ENCODE peak calls at places on chromosome 10, in four cellular contexts. One of them, this sample, is unnamed.

GRCh38 chr10:36888925-36889573 is 236.3 kb upstream of the ANKRD30A start:
- DNase-seq in IMR-90: peak
- DNase-seq in DND-41: peak
- DNase-seq in fibroblast of lung: no peak
- DNase-seq in this sample: peak

GRCh38 chr10:609868-610545 is 79.5 kb downstream of the DIP2C start:
- DNase-seq in DND-41: no peak
- DNase-seq in fibroblast of lung: no peak
- DNase-seq in IMR-90: no peak
- DNase-seq in this sample: no peak

GRCh38 chr10:130934333-130935035 is 377.0 kb downstream of the TCERG1L start:
- DNase-seq in DND-41: no peak
- DNase-seq in fibroblast of lung: no peak
- DNase-seq in IMR-90: no peak
- DNase-seq in this sample: no peak

GRCh38 chr10:8242295-8242872 is 187.9 kb downstream of the GATA3 start:
- DNase-seq in DND-41: no peak
- DNase-seq in IMR-90: no peak
- DNase-seq in fibroblast of lung: no peak
- DNase-seq in this sample: no peak

GRCh38 chr10:97633921-97634320 is 621 bp upstream of the MORN4 start:
- DNase-seq in IMR-90: no peak
- DNase-seq in fibroblast of lung: no peak
- DNase-seq in DND-41: no peak
- DNase-seq in this sample: no peak

GRCh38 chr10:119250641-119251314 is 43.4 kb downstream of the GRK5 start:
- DNase-seq in DND-41: no peak
- DNase-seq in fibroblast of lung: peak
- DNase-seq in IMR-90: peak
- DNase-seq in this sample: peak

GRCh38 chr10:17354781-17355180 is 99.6 kb downstream of the ST8SIA6 start:
- DNase-seq in fibroblast of lung: peak
- DNase-seq in IMR-90: no peak
- DNase-seq in DND-41: no peak
- DNase-seq in this sample: no peak

GRCh38 chr10:33801705-33802104 is 467.2 kb upstream of the NRP1 start:
- DNase-seq in DND-41: no peak
- DNase-seq in IMR-90: peak
- DNase-seq in fibroblast of lung: peak
- DNase-seq in this sample: no peak

GRCh38 chr10:22850541-22850940 is 77.3 kb upstream of the ARMC3 start:
- DNase-seq in fibroblast of lung: peak
- DNase-seq in IMR-90: no peak
- DNase-seq in DND-41: no peak
- DNase-seq in this sample: no peak

GRCh38 chr10:75002351-75002725 is 109.1 kb upstream of the SAMD8 start:
- DNase-seq in fibroblast of lung: no peak
- DNase-seq in DND-41: no peak
- DNase-seq in IMR-90: no peak
- DNase-seq in this sample: no peak

GRCh38 chr10:23031318-23031717 is 64.1 kb upstream of the MSRB2 start:
- DNase-seq in IMR-90: no peak
- DNase-seq in fibroblast of lung: no peak
- DNase-seq in DND-41: no peak
- DNase-seq in this sample: no peak

GRCh38 chr10:51090190-51090589 is 15.9 kb downstream of the PRKG1 start:
- DNase-seq in DND-41: no peak
- DNase-seq in fibroblast of lung: peak
- DNase-seq in IMR-90: peak
- DNase-seq in this sample: no peak

GRCh38 chr10:119516381-119517234 is 25.9 kb downstream of the RGS10 start:
- DNase-seq in DND-41: peak
- DNase-seq in fibroblast of lung: no peak
- DNase-seq in IMR-90: no peak
- DNase-seq in this sample: no peak

GRCh38 chr10:110504111-110504735 is 6.5 kb downstream of the DUSP5 start:
- DNase-seq in fibroblast of lung: peak
- DNase-seq in IMR-90: peak
- DNase-seq in DND-41: no peak
- DNase-seq in this sample: peak

GRCh38 chr10:124243702-124244121 is 150.3 kb upstream of the CHST15 start:
- DNase-seq in fibroblast of lung: no peak
- DNase-seq in DND-41: no peak
- DNase-seq in IMR-90: no peak
- DNase-seq in this sample: no peak

GRCh38 chr10:118732253-118733194 is 22.2 kb downstream of the CACUL1 start:
- DNase-seq in DND-41: no peak
- DNase-seq in IMR-90: no peak
- DNase-seq in fibroblast of lung: peak
- DNase-seq in this sample: no peak

GRCh38 chr10:42981358-42982236 is 95.3 kb upstream of the RET start:
- DNase-seq in DND-41: no peak
- DNase-seq in fibroblast of lung: no peak
- DNase-seq in IMR-90: no peak
- DNase-seq in this sample: no peak

GRCh38 chr10:69842932-69843331 is 41.2 kb downstream of the COL13A1 start:
- DNase-seq in DND-41: no peak
- DNase-seq in IMR-90: peak
- DNase-seq in fibroblast of lung: no peak
- DNase-seq in this sample: no peak

GRCh38 chr10:66215005-66215404 is 710.8 kb upstream of the LRRTM3 start:
- DNase-seq in DND-41: no peak
- DNase-seq in fibroblast of lung: no peak
- DNase-seq in IMR-90: peak
- DNase-seq in this sample: no peak

GRCh38 chr10:32956365-32957197 is 1.4 kb downstream of the ITGB1 start:
- DNase-seq in fibroblast of lung: no peak
- DNase-seq in IMR-90: no peak
- DNase-seq in DND-41: no peak
- DNase-seq in this sample: peak

GRCh38 chr10:129896231-129897150 is 67.6 kb downstream of the EBF3 start:
- DNase-seq in fibroblast of lung: no peak
- DNase-seq in IMR-90: no peak
- DNase-seq in DND-41: no peak
- DNase-seq in this sample: no peak

DNA sequence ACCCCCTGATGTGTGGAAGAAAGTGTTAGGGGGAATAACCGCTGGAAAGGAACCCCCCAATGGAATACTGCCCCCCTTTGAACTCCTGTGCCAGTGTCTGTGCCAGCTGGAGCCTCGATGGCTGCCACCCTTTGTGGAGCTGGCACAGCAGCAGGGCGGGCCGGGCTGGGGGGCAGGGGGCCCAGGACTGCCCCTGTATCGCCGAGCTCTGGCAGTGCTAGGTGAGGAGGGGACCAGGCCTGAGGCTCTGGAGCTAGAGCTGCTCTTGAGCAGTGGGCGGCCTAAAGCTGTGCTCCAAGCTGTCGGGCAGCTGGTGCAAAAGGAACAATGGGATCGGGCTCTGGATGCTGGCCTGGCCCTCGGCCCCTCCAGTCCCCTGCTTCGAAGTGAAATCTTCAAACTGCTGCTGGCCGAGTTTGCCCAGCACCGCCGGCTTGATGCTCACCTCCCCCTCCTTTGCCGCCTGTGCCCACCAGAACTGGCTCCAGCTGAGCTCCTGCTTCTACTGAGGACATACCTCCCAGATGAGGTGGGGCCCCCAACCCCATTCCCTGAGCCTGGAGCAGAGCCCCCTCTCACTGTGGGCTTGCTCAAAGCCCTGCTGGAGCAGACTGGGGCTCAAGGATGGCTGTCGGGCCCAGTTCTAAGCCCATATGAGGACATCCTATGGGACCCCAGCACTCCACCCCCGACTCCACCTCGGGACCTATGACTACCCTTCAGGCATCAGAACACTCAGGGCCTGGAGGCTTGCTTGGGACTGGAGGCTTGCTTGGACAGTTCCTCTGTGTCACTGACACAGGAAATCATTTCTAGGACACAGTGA is 2.2 kb downstream of the HPS6 start:
- DNase-seq in IMR-90: no peak
- DNase-seq in fibroblast of lung: no peak
- DNase-seq in DND-41: no peak
- DNase-seq in this sample: no peak
- H3K9ac ChIP-seq in IMR-90: no peak
- H3K9ac ChIP-seq in fibroblast of lung: no peak
- H3K9ac ChIP-seq in DND-41: no peak
- H3K9ac ChIP-seq in this sample: no peak

GRCh38 chr10:35000936-35001335 is 89.2 kb downstream of the CUL2 start:
- DNase-seq in IMR-90: peak
- DNase-seq in DND-41: no peak
- DNase-seq in fibroblast of lung: peak
- DNase-seq in this sample: no peak

GRCh38 chr10:34995925-34996324 is 94.2 kb downstream of the CUL2 start:
- DNase-seq in IMR-90: no peak
- DNase-seq in DND-41: no peak
- DNase-seq in fibroblast of lung: no peak
- DNase-seq in this sample: no peak

GRCh38 chr10:34998940-34999339 is 91.2 kb downstream of the CUL2 start:
- DNase-seq in DND-41: no peak
- DNase-seq in fibroblast of lung: no peak
- DNase-seq in IMR-90: no peak
- DNase-seq in this sample: no peak

GRCh38 chr10:34996843-34997242 is 93.3 kb downstream of the CUL2 start:
- DNase-seq in fibroblast of lung: no peak
- DNase-seq in DND-41: no peak
- DNase-seq in IMR-90: peak
- DNase-seq in this sample: no peak

DNA sequence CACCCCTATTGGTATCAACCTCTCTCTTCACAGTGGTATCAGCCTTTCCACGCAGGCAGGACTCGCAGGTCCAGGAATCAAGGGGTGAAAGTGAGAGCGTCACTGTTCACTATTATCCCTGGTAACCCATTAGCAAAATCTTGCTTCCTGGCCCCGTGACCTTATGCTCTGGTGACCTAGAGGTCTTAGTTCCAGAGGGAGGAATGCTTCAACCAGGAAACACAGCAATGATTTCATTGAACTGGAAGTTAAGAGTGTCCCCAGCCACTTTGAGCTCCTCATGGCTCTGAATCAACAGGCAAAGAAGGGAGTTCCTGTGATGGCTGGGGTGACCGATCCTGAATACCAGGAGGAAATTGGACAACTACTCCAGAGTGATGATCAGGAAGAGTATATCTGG is 90.6 kb downstream of the CUL2 start:
- DNase-seq in DND-41: no peak
- DNase-seq in IMR-90: no peak
- DNase-seq in fibroblast of lung: no peak
- DNase-seq in this sample: no peak
- H3K4me3 ChIP-seq in DND-41: no peak
- H3K4me3 ChIP-seq in IMR-90: no peak
- H3K4me3 ChIP-seq in fibroblast of lung: no peak
- H3K4me3 ChIP-seq in this sample: no peak

GRCh38 chr10:59684006-59684405 is 25.6 kb downstream of the SLC16A9 start:
- DNase-seq in DND-41: no peak
- DNase-seq in IMR-90: no peak
- DNase-seq in fibroblast of lung: no peak
- DNase-seq in this sample: no peak

GRCh38 chr10:59687657-59688056 is 22.0 kb downstream of the SLC16A9 start:
- DNase-seq in fibroblast of lung: no peak
- DNase-seq in IMR-90: no peak
- DNase-seq in DND-41: no peak
- DNase-seq in this sample: no peak

GRCh38 chr10:59680199-59680598 is 29.5 kb downstream of the SLC16A9 start:
- DNase-seq in DND-41: no peak
- DNase-seq in fibroblast of lung: no peak
- DNase-seq in IMR-90: no peak
- DNase-seq in this sample: no peak

GRCh38 chr10:59678884-59679301 is 30.8 kb downstream of the SLC16A9 start:
- DNase-seq in fibroblast of lung: peak
- DNase-seq in IMR-90: no peak
- DNase-seq in DND-41: no peak
- DNase-seq in this sample: peak

DNA sequence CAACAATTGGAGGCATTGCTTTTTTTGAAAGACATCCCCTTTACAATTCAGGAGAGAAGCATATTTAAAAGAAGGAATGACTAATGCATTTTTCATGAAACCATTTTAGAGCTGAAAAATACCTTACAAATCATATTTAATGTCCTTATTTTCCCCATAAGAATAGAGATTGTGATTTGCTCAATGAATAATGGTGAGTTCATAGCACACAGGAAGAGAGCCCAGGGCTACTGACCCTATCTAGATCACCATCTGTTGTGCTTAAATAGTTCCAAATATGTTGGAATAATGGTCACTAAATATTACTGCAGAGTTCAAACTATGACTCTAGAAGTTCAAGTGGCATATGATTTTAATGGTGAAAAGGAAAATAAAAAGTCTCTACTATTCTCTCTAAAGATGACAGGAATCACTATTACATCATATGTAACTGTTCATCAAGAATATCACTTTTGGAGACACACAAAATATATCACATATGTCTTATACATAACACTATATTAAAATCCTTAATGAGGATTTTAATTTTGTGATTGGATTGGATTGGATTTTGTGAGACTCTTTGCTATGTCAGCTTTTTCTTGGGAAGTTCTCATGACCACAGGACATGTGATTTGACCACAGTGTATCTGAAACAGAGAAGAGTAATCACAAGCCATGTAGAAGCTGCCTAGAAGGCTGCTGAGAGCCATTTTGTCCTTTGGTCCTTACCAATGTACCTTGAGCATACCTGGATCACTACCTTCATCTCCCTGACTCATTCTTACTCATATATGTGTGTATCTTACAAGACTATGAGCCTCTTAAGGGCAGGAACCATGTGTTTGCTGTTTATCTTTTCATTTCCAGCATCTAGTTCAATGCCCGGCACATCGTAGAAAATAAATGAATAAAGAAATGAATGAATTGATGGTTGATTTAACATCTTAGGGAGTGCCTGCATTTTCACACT is 26.4 kb downstream of the SLC16A9 start:
- DNase-seq in DND-41: no peak
- DNase-seq in fibroblast of lung: peak
- DNase-seq in IMR-90: no peak
- DNase-seq in this sample: peak
- H3K9ac ChIP-seq in DND-41: no peak
- H3K9ac ChIP-seq in fibroblast of lung: no peak
- H3K9ac ChIP-seq in IMR-90: no peak
- H3K9ac ChIP-seq in this sample: no peak

DNA sequence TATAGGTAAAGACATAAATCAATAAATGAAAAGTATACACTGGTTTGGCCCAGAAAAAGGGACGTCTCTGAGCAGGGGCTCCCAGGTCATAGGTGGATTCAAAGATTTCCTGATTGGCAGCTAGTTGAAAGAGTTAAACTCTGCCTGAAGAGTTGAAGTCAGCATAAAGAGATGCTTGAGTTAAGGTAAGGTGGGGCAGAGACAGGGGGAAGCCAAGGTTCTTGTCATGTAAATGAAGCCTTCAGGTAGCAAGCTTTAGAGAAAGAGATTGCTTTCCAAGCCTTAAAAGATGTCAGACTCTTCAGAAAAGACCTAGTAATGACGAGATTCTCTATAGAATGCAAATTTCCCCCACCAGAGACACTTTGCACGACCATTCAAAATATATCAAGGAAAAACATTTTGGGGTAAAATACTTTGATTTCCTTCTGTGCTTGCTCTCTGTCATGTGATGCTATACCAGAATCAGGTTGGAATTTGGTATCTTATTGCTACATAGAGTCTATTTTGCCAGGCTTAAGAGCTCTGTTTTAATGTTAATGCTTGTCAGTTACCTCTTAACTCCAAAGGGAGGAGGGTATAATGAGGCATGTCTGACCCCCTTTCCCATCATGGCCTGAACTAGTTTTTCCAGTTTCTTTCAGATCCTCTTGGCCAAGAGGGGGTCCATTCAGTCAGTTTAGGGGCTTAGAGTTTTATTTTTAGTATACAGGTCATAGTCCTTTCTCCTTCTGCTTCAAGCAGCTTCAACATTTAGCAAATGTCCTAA is 429.6 kb downstream of the ADRA2A start:
- DNase-seq in fibroblast of lung: no peak
- DNase-seq in DND-41: no peak
- DNase-seq in IMR-90: no peak
- DNase-seq in this sample: no peak
- H3K4me3 ChIP-seq in fibroblast of lung: no peak
- H3K4me3 ChIP-seq in DND-41: no peak
- H3K4me3 ChIP-seq in IMR-90: no peak
- H3K4me3 ChIP-seq in this sample: no peak

This sample was measured in endothelial cell of umbilical vein.